ENCODE peak calls at places on chromosomes 5 and 9, in seven cellular contexts. One of them, this sample, is unnamed.

GRCh38 chr5:159582756-159583523 is 252.7 kb upstream of the IL12B start:
- DNase-seq in neural crest cell: no peak
- DNase-seq in nephron progenitor cell: no peak
- DNase-seq in IMR-90: peak; percentile 18
- DNase-seq in HL-60: no peak
- DNase-seq in prostate gland: no peak
- DNase-seq in testis: no peak
- DNase-seq in this sample: no peak

GRCh38 chr5:135391123-135391868 is 7.7 kb downstream of the MACROH2A1 start:
- DNase-seq in neural crest cell: no peak
- DNase-seq in nephron progenitor cell: no peak
- DNase-seq in IMR-90: peak; percentile 95
- DNase-seq in HL-60: no peak
- DNase-seq in prostate gland: no peak
- DNase-seq in testis: no peak
- DNase-seq in this sample: no peak

GRCh38 chr9:94097788-94098413 is 13.6 kb downstream of the PTPDC1 start:
- DNase-seq in neural crest cell: no peak
- DNase-seq in nephron progenitor cell: no peak
- DNase-seq in IMR-90: peak; percentile 95
- DNase-seq in HL-60: no peak
- DNase-seq in prostate gland: no peak
- DNase-seq in testis: no peak
- DNase-seq in this sample: no peak

GRCh38 chr9:83583151-83584014 is 39.6 kb upstream of the IDNK start:
- DNase-seq in neural crest cell: peak; percentile 51
- DNase-seq in nephron progenitor cell: peak; percentile 65
- DNase-seq in IMR-90: peak; percentile 59
- DNase-seq in HL-60: peak; percentile 59
- DNase-seq in prostate gland: peak; percentile 21
- DNase-seq in testis: peak; percentile 72
- DNase-seq in this sample: no peak

GRCh38 chr9:15909297-15909696 is 356.5 kb downstream of the CCDC171 start:
- DNase-seq in neural crest cell: no peak
- DNase-seq in nephron progenitor cell: no peak
- DNase-seq in IMR-90: peak; percentile 11
- DNase-seq in HL-60: no peak
- DNase-seq in prostate gland: no peak
- DNase-seq in testis: no peak
- DNase-seq in this sample: no peak

GRCh38 chr5:82312373-82312856 is 34.3 kb upstream of the RPS23 start:
- DNase-seq in neural crest cell: peak; percentile 73
- DNase-seq in nephron progenitor cell: peak; percentile 75
- DNase-seq in IMR-90: peak; percentile 83
- DNase-seq in HL-60: peak; percentile 37
- DNase-seq in prostate gland: no peak
- DNase-seq in testis: peak; percentile 79
- DNase-seq in this sample: no peak

GRCh38 chr5:25357605-25358004 is 712.8 kb upstream of the CDH10 start:
- DNase-seq in neural crest cell: no peak
- DNase-seq in nephron progenitor cell: no peak
- DNase-seq in IMR-90: no peak
- DNase-seq in HL-60: no peak
- DNase-seq in prostate gland: no peak
- DNase-seq in testis: no peak
- DNase-seq in this sample: no peak

GRCh38 chr5:179791881-179792611 is 1.7 kb upstream of the LTC4S start:
- DNase-seq in neural crest cell: no peak
- DNase-seq in nephron progenitor cell: no peak
- DNase-seq in IMR-90: no peak
- DNase-seq in HL-60: peak; percentile 38
- DNase-seq in prostate gland: no peak
- DNase-seq in testis: no peak
- DNase-seq in this sample: no peak

GRCh38 chr9:137457406-137458193 is 1.5 kb downstream of the NSMF start:
- DNase-seq in neural crest cell: no peak
- DNase-seq in nephron progenitor cell: no peak
- DNase-seq in IMR-90: no peak
- DNase-seq in HL-60: no peak
- DNase-seq in prostate gland: no peak
- DNase-seq in testis: no peak
- DNase-seq in this sample: peak; percentile 45

GRCh38 chr5:168931638-168932345 is 352.6 kb upstream of the PANK3 start:
- DNase-seq in neural crest cell: no peak
- DNase-seq in nephron progenitor cell: no peak
- DNase-seq in IMR-90: no peak
- DNase-seq in HL-60: no peak
- DNase-seq in prostate gland: no peak
- DNase-seq in testis: no peak
- DNase-seq in this sample: no peak

GRCh38 chr5:138465288-138466057 is at the start of gene EGR1:
- DNase-seq in neural crest cell: peak; percentile 88
- DNase-seq in nephron progenitor cell: peak; percentile 95
- DNase-seq in IMR-90: peak; percentile 94
- DNase-seq in HL-60: peak; percentile 83
- DNase-seq in prostate gland: peak; percentile 96
- DNase-seq in testis: peak; percentile 97
- DNase-seq in this sample: peak; percentile 93

GRCh38 chr9:126088336-126088735 is 238.3 kb upstream of the MVB12B start:
- DNase-seq in neural crest cell: no peak
- DNase-seq in nephron progenitor cell: no peak
- DNase-seq in IMR-90: no peak
- DNase-seq in HL-60: no peak
- DNase-seq in prostate gland: no peak
- DNase-seq in testis: no peak
- DNase-seq in this sample: no peak

GRCh38 chr9:86494644-86495081 is 140.5 kb upstream of the TUT7 start:
- DNase-seq in neural crest cell: no peak
- DNase-seq in nephron progenitor cell: no peak
- DNase-seq in IMR-90: peak; percentile 80
- DNase-seq in HL-60: no peak
- DNase-seq in prostate gland: no peak
- DNase-seq in testis: no peak
- DNase-seq in this sample: no peak

GRCh38 chr9:137163101-137163661 is 6.7 kb downstream of the LRRC26 start:
- DNase-seq in neural crest cell: no peak
- DNase-seq in nephron progenitor cell: peak; percentile 37
- DNase-seq in IMR-90: no peak
- DNase-seq in HL-60: no peak
- DNase-seq in prostate gland: peak; percentile 30
- DNase-seq in testis: no peak
- DNase-seq in this sample: no peak

GRCh38 chr5:146337928-146338327 is 711 bp upstream of the POU4F3 start:
- DNase-seq in neural crest cell: no peak
- DNase-seq in nephron progenitor cell: no peak
- DNase-seq in IMR-90: no peak
- DNase-seq in HL-60: no peak
- DNase-seq in prostate gland: no peak
- DNase-seq in testis: no peak
- DNase-seq in this sample: no peak

GRCh38 chr9:137456061-137456863 is 2.9 kb downstream of the NSMF start:
- DNase-seq in neural crest cell: no peak
- DNase-seq in nephron progenitor cell: no peak
- DNase-seq in IMR-90: peak; percentile 28
- DNase-seq in HL-60: no peak
- DNase-seq in prostate gland: no peak
- DNase-seq in testis: no peak
- DNase-seq in this sample: no peak

GRCh38 chr5:103774736-103775135 is 212.1 kb upstream of the NUDT12 start:
- DNase-seq in neural crest cell: no peak
- DNase-seq in nephron progenitor cell: no peak
- DNase-seq in IMR-90: peak; percentile 5
- DNase-seq in HL-60: no peak
- DNase-seq in prostate gland: no peak
- DNase-seq in testis: no peak
- DNase-seq in this sample: no peak

GRCh38 chr5:52989781-52990530 is 804 bp downstream of the ITGA2 start:
- DNase-seq in neural crest cell: peak; percentile 2
- DNase-seq in nephron progenitor cell: peak; percentile 39
- DNase-seq in IMR-90: peak; percentile 60
- DNase-seq in HL-60: no peak
- DNase-seq in prostate gland: peak; percentile 51
- DNase-seq in testis: peak; percentile 58
- DNase-seq in this sample: no peak

GRCh38 chr5:58410441-58410840 is 49.4 kb downstream of the PLK2 start:
- DNase-seq in neural crest cell: no peak
- DNase-seq in nephron progenitor cell: no peak
- DNase-seq in IMR-90: peak; percentile 95
- DNase-seq in HL-60: peak; percentile 12
- DNase-seq in prostate gland: no peak
- DNase-seq in testis: no peak
- DNase-seq in this sample: no peak

GRCh38 chr5:127754259-127754658 is 51.1 kb downstream of the CCDC192 start:
- DNase-seq in neural crest cell: no peak
- DNase-seq in nephron progenitor cell: no peak
- DNase-seq in IMR-90: peak; percentile 78
- DNase-seq in HL-60: no peak
- DNase-seq in prostate gland: peak; percentile 66
- DNase-seq in testis: no peak
- DNase-seq in this sample: no peak

GRCh38 chr5:127758884-127759283 is 55.7 kb downstream of the CCDC192 start:
- DNase-seq in neural crest cell: no peak
- DNase-seq in nephron progenitor cell: no peak
- DNase-seq in IMR-90: no peak
- DNase-seq in HL-60: no peak
- DNase-seq in prostate gland: no peak
- DNase-seq in testis: no peak
- DNase-seq in this sample: no peak

GRCh38 chr5:127761869-127762268 is 58.7 kb downstream of the CCDC192 start:
- DNase-seq in neural crest cell: no peak
- DNase-seq in nephron progenitor cell: no peak
- DNase-seq in IMR-90: no peak
- DNase-seq in HL-60: no peak
- DNase-seq in prostate gland: no peak
- DNase-seq in testis: no peak
- DNase-seq in this sample: no peak

GRCh38 chr5:127754727-127755126 is 51.5 kb downstream of the CCDC192 start:
- DNase-seq in neural crest cell: no peak
- DNase-seq in nephron progenitor cell: no peak
- DNase-seq in IMR-90: no peak
- DNase-seq in HL-60: no peak
- DNase-seq in prostate gland: no peak
- DNase-seq in testis: no peak
- DNase-seq in this sample: no peak

GRCh38 chr5:127757576-127757975 is 54.4 kb downstream of the CCDC192 start:
- DNase-seq in neural crest cell: no peak
- DNase-seq in nephron progenitor cell: no peak
- DNase-seq in IMR-90: peak; percentile 65
- DNase-seq in HL-60: peak; percentile 11
- DNase-seq in prostate gland: peak; percentile 43
- DNase-seq in testis: peak; percentile 49
- DNase-seq in this sample: no peak
- TF ChIP-seq CTCF in neural crest cell: peak; percentile 63
- TF ChIP-seq CTCF in nephron progenitor cell: no peak
- TF ChIP-seq CTCF in IMR-90: peak; percentile 54
- TF ChIP-seq CTCF in HL-60: no peak
- TF ChIP-seq CTCF in prostate gland: peak; percentile 50
- TF ChIP-seq CTCF in testis: no peak
- TF ChIP-seq CTCF in this sample: no peak

GRCh38 chr5:39661026-39661779 is 236.4 kb upstream of the DAB2 start:
- DNase-seq in neural crest cell: no peak
- DNase-seq in nephron progenitor cell: no peak
- DNase-seq in IMR-90: no peak
- DNase-seq in HL-60: no peak
- DNase-seq in prostate gland: no peak
- DNase-seq in testis: no peak
- DNase-seq in this sample: no peak

GRCh38 chr5:39660020-39660419 is 235.2 kb upstream of the DAB2 start:
- DNase-seq in neural crest cell: no peak
- DNase-seq in nephron progenitor cell: no peak
- DNase-seq in IMR-90: no peak
- DNase-seq in HL-60: no peak
- DNase-seq in prostate gland: no peak
- DNase-seq in testis: no peak
- DNase-seq in this sample: no peak

GRCh38 chr5:39657943-39658342 is 233.2 kb upstream of the DAB2 start:
- DNase-seq in neural crest cell: no peak
- DNase-seq in nephron progenitor cell: no peak
- DNase-seq in IMR-90: no peak
- DNase-seq in HL-60: no peak
- DNase-seq in prostate gland: no peak
- DNase-seq in testis: no peak
- DNase-seq in this sample: no peak

GRCh38 chr5:39656600-39656999 is 231.8 kb upstream of the DAB2 start:
- DNase-seq in neural crest cell: no peak
- DNase-seq in nephron progenitor cell: no peak
- DNase-seq in IMR-90: no peak
- DNase-seq in HL-60: no peak
- DNase-seq in prostate gland: no peak
- DNase-seq in testis: no peak
- DNase-seq in this sample: no peak

DNA sequence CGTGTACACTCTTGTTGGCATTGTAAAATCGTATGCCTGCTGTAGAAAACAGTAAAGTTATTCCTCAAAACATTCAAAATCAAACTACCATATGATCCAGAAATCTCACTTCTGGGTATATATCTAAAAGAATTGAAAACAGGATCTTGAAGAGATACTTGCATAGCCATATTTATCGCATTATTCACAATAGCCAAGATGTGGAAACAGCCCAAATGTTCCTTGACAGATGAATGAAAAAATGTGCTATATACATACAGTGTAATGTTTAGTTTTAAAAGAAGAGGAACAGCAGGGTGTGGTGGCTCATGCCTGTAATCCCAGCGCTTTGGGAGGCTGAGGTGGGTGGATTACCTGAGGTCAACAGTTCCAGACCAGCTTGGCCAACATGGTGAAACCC is 234.1 kb upstream of the DAB2 start:
- DNase-seq in neural crest cell: no peak
- DNase-seq in nephron progenitor cell: no peak
- DNase-seq in IMR-90: no peak
- DNase-seq in HL-60: no peak
- DNase-seq in prostate gland: no peak
- DNase-seq in testis: no peak
- DNase-seq in this sample: no peak
- TF ChIP-seq CTCF in neural crest cell: no peak
- TF ChIP-seq CTCF in nephron progenitor cell: no peak
- TF ChIP-seq CTCF in IMR-90: no peak
- TF ChIP-seq CTCF in HL-60: no peak
- TF ChIP-seq CTCF in prostate gland: no peak
- TF ChIP-seq CTCF in testis: no peak
- TF ChIP-seq CTCF in this sample: no peak

DNA sequence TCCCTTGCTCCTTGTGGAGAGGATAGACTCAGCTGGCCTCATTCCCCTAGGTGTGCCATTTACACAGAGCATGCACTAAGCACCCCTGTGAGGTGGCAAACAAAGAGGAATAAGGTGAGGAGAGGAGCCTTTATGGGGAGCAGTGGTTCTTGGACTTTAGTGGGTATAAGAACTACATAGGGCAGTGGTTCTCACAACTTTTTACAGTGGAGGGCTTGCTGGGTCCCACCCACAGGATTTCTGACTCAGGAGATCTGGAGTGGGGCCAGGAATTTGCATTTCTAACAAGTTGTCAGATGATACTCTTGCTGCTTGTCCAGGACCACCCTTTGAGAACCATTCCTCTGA is 42.0 kb downstream of the CSF1R start:
- DNase-seq in neural crest cell: no peak
- DNase-seq in nephron progenitor cell: no peak
- DNase-seq in IMR-90: peak; percentile 86
- DNase-seq in HL-60: no peak
- DNase-seq in prostate gland: no peak
- DNase-seq in testis: no peak
- DNase-seq in this sample: no peak
- TF ChIP-seq CTCF in neural crest cell: no peak
- TF ChIP-seq CTCF in nephron progenitor cell: no peak
- TF ChIP-seq CTCF in IMR-90: no peak
- TF ChIP-seq CTCF in HL-60: no peak
- TF ChIP-seq CTCF in prostate gland: no peak
- TF ChIP-seq CTCF in testis: no peak
- TF ChIP-seq CTCF in this sample: no peak

GRCh38 chr5:154090656-154091055 is 51.9 kb downstream of the MFAP3 start:
- DNase-seq in neural crest cell: no peak
- DNase-seq in nephron progenitor cell: no peak
- DNase-seq in IMR-90: no peak
- DNase-seq in HL-60: no peak
- DNase-seq in prostate gland: no peak
- DNase-seq in testis: no peak
- DNase-seq in this sample: no peak
- TF ChIP-seq CTCF in neural crest cell: no peak
- TF ChIP-seq CTCF in nephron progenitor cell: no peak
- TF ChIP-seq CTCF in IMR-90: no peak
- TF ChIP-seq CTCF in HL-60: no peak
- TF ChIP-seq CTCF in prostate gland: no peak
- TF ChIP-seq CTCF in testis: no peak
- TF ChIP-seq CTCF in this sample: no peak